ENCODE peak calls at places on chromosomes 2 and 18, in ten cellular contexts. L is upper lobe of right lung; T is adrenal gland; S is ovary; U is tibial nerve; W is fibroblast of lung; D is gastrocnemius medialis; O is CD8-positive, alpha-beta memory T cell; Q is A549; A is mammary epithelial cell. X is an unnamed sample.

GRCh38 chr18:80009661-80010550 is 21.5 kb upstream of the TXNL4A start:
- DNase-seq in S (peak; percentile 21), Q (peak; percentile 69), O (no peak), D (peak; percentile 92), T (peak; percentile 98), U (no peak), L (no peak), A (peak; percentile 80), W (peak; percentile 99), X (peak; percentile 28)

GRCh38 chr2:24945907-24946306 is 25.8 kb downstream of the DNAJC27 start:
- DNase-seq in L (no peak), U (no peak), Q (no peak), D (no peak), T (no peak), O (no peak), A (peak; percentile 60), S (no peak), W (peak; percentile 29), X (no peak)

GRCh38 chr2:20623741-20624155 is 27.1 kb downstream of the HS1BP3 start:
- DNase-seq in L (peak; percentile 62), T (peak; percentile 53), D (peak; percentile 16), W (no peak), A (no peak), O (no peak), Q (no peak), U (no peak), S (no peak), X (peak; percentile 53)

GRCh38 chr18:812123-812672 is at the start of gene YES1:
- DNase-seq in T (peak; percentile 85), A (peak; percentile 78), W (peak; percentile 74), Q (peak; percentile 59), U (peak; percentile 54), S (peak; percentile 78), D (peak; percentile 65), L (peak; percentile 91), O (peak; percentile 74), X (peak; percentile 81)

GRCh38 chr18:22455425-22456150 is 37.9 kb upstream of the CTAGE1 start:
- DNase-seq in D (no peak), T (no peak), L (no peak), Q (no peak), O (no peak), U (no peak), S (no peak), A (no peak), W (no peak), X (no peak)

GRCh38 chr18:44654555-44654954 is 26.1 kb upstream of the SETBP1 start:
- DNase-seq in T (no peak), Q (no peak), O (no peak), A (peak; percentile 89), U (no peak), W (peak; percentile 93), D (no peak), L (no peak), S (no peak), X (no peak)

GRCh38 chr2:111178730-111179405 is 58.2 kb downstream of the BCL2L11 start:
- DNase-seq in U (no peak), W (peak; percentile 47), O (no peak), Q (peak; percentile 60), T (peak; percentile 37), L (no peak), S (no peak), A (peak; percentile 49), D (no peak), X (peak; percentile 51)

GRCh38 chr2:117801826-117802225 is 12.7 kb upstream of the DDX18 start:
- DNase-seq in A (no peak), Q (no peak), U (no peak), O (no peak), L (no peak), T (no peak), D (no peak), W (peak; percentile 8), S (no peak), X (no peak)

GRCh38 chr2:117128471-117128870 is 686.0 kb upstream of the DDX18 start:
- DNase-seq in U (no peak), L (no peak), W (peak; percentile 5), O (no peak), A (no peak), T (no peak), D (no peak), S (no peak), Q (no peak), X (no peak)

GRCh38 chr2:203892207-203892606 is 24.6 kb downstream of the CTLA4 start:
- DNase-seq in T (no peak), W (no peak), D (no peak), U (no peak), S (no peak), O (no peak), L (no peak), Q (no peak), A (no peak), X (no peak)

GRCh38 chr2:178008636-178009289 is 63.8 kb downstream of the PDE11A start:
- DNase-seq in D (no peak), A (peak; percentile 73), O (no peak), T (peak; percentile 56), L (no peak), S (no peak), U (no peak), W (peak; percentile 84), Q (no peak), X (no peak)

GRCh38 chr2:152370783-152371182 is 35.8 kb downstream of the FMNL2 start:
- DNase-seq in U (no peak), L (no peak), O (no peak), D (no peak), W (no peak), Q (no peak), A (no peak), S (no peak), T (no peak), X (no peak)

GRCh38 chr2:40485319-40485718 is 33.4 kb upstream of the SLC8A1 start:
- DNase-seq in U (no peak), Q (no peak), T (no peak), A (no peak), W (no peak), S (no peak), L (no peak), O (no peak), D (no peak), X (no peak)
- H3K4me1 ChIP-seq in U (no peaks in the 10 kb centered on the region), Q (no peaks in the 10 kb centered on the region), T (no peaks in the 10 kb centered on the region), A (no peaks in the 10 kb centered on the region), W (peaks cover 7% of the 10 kb centered on the region), S (no peaks in the 10 kb centered on the region), L (peaks cover 20% of the 10 kb centered on the region), O (no peaks in the 10 kb centered on the region), D (no peaks in the 10 kb centered on the region), X (no peaks in the 10 kb centered on the region)

GRCh38 chr2:197197808-197198409 is 112.7 kb downstream of the ANKRD44 start:
- DNase-seq in L (no peak), S (no peak), U (no peak), O (no peak), D (no peak), W (no peak), Q (no peak), A (no peak), T (no peak), X (no peak)
- H3K4me1 ChIP-seq in L (peaks cover 63% of the 10 kb centered on the region), S (no peaks in the 10 kb centered on the region), U (peaks cover 29% of the 10 kb centered on the region), O (peaks cover 88% of the 10 kb centered on the region), D (peaks cover 12% of the 10 kb centered on the region), W (no peaks in the 10 kb centered on the region), Q (no peaks in the 10 kb centered on the region), A (peaks cover 7% of the 10 kb centered on the region), T (peaks cover 6% of the 10 kb centered on the region), X (no peaks in the 10 kb centered on the region)

GRCh38 chr2:71337776-71338175 is 6.2 kb downstream of the ZNF638 start:
- DNase-seq in O (no peak), Q (no peak), A (no peak), L (no peak), W (no peak), D (no peak), S (no peak), T (no peak), U (no peak), X (no peak)

GRCh38 chr2:71339685-71340084 is 8.1 kb downstream of the ZNF638 start:
- DNase-seq in U (no peak), D (no peak), L (no peak), A (no peak), S (no peak), O (no peak), T (no peak), W (no peak), Q (no peak), X (no peak)

GRCh38 chr2:71336802-71337201 is 5.2 kb downstream of the ZNF638 start:
- DNase-seq in T (peak; percentile 71), L (no peak), U (no peak), S (no peak), W (peak; percentile 57), O (no peak), D (no peak), Q (no peak), A (peak; percentile 16), X (no peak)

GRCh38 chr2:71341645-71342044 is 10.1 kb downstream of the ZNF638 start:
- DNase-seq in L (no peak), W (no peak), U (no peak), Q (no peak), O (no peak), T (no peak), D (no peak), S (no peak), A (no peak), X (no peak)

GRCh38 chr2:71340176-71340575 is 8.6 kb downstream of the ZNF638 start:
- DNase-seq in W (no peak), L (no peak), O (no peak), T (no peak), S (no peak), U (no peak), Q (no peak), D (no peak), A (no peak), X (no peak)
- H3K4me1 ChIP-seq in W (peaks cover 5% of the 10 kb centered on the region), L (peaks cover 41% of the 10 kb centered on the region), O (peaks cover 45% of the 10 kb centered on the region), T (peaks cover 54% of the 10 kb centered on the region), S (peaks cover 7% of the 10 kb centered on the region), U (peaks cover 11% of the 10 kb centered on the region), Q (peaks cover 19% of the 10 kb centered on the region), D (peaks cover 81% of the 10 kb centered on the region), A (peaks cover 7% of the 10 kb centered on the region), X (peaks cover 50% of the 10 kb centered on the region)

GRCh38 chr18:42409005-42409404 is 454.0 kb downstream of the PIK3C3 start:
- DNase-seq in A (no peak), S (no peak), D (no peak), L (no peak), W (no peak), Q (no peak), U (no peak), T (no peak), O (no peak), X (no peak)
- H3K4me1 ChIP-seq in A (no peaks in the 10 kb centered on the region), S (peaks cover 2% of the 10 kb centered on the region), D (no peaks in the 10 kb centered on the region), L (no peaks in the 10 kb centered on the region), W (no peaks in the 10 kb centered on the region), Q (no peaks in the 10 kb centered on the region), U (no peaks in the 10 kb centered on the region), T (peaks cover 3% of the 10 kb centered on the region), O (no peaks in the 10 kb centered on the region), X (no peaks in the 10 kb centered on the region)